ENCODE peak calls at places on chromosomes 5 and 9, in five cellular contexts. M is K562, R is keratinocyte, K is IMR-90, E is HCT116. N is an unnamed sample.

GRCh38 chr9:70986984-70987383 is 134.4 kb downstream of the TRPM3 start:
- DNase-seq in M (no peak), R (no peak), K (no peak), E (no peak), N (no peak)

GRCh38 chr5:142977363-142978051 is 207.3 kb downstream of the ARHGAP26 start:
- DNase-seq in M (peak), R (no peak), K (peak), E (no peak), N (peak)

GRCh38 chr5:143197260-143197656 is 206.2 kb downstream of the NR3C1 start:
- DNase-seq in M (no peak), R (no peak), K (peak), E (no peak), N (no peak)

GRCh38 chr5:14665949-14666741 is 1.6 kb downstream of the OTULIN start:
- DNase-seq in M (peak), R (no peak), K (peak), E (no peak), N (peak)

GRCh38 chr5:173228107-173228506 is 6.9 kb downstream of the NKX2-5 start:
- DNase-seq in M (no peak), R (no peak), K (no peak), E (no peak), N (no peak)

GRCh38 chr9:5626727-5627634 is 1.9 kb upstream of the RIC1 start:
- DNase-seq in M (peak), R (no peak), K (peak), E (no peak), N (peak)

GRCh38 chr9:6645153-6646027 is at the start of gene GLDC:
- DNase-seq in M (no peak), R (no peak), K (no peak), E (peak), N (peak)

GRCh38 chr5:108255468-108255867 is 126.4 kb downstream of the FBXL17 start:
- DNase-seq in M (no peak), R (no peak), K (no peak), E (no peak), N (no peak)

GRCh38 chr9:2043243-2043642 is 28.1 kb downstream of the SMARCA2 start:
- DNase-seq in M (no peak), R (no peak), K (no peak), E (no peak), N (no peak)

GRCh38 chr9:70574222-70574837 is 159.9 kb upstream of the KLF9 start:
- DNase-seq in M (no peak), R (no peak), K (peak), E (no peak), N (peak)

GRCh38 chr5:87302061-87302460 is 34.4 kb downstream of the RASA1 start:
- DNase-seq in M (no peak), R (no peak), K (peak), E (no peak), N (peak)

GRCh38 chr5:173303878-173304590 is 24.2 kb downstream of the STC2 start:
- DNase-seq in M (peak), R (no peak), K (peak), E (no peak), N (no peak)

GRCh38 chr5:151202381-151203139 is 21.3 kb downstream of the CCDC69 start:
- DNase-seq in M (no peak), R (peak), K (peak), E (peak), N (peak)

GRCh38 chr5:107118184-107118902 is 552.4 kb downstream of the EFNA5 start:
- DNase-seq in M (no peak), R (no peak), K (no peak), E (no peak), N (no peak)

GRCh38 chr5:10457682-10458574 is 16.2 kb downstream of the ROPN1L start:
- DNase-seq in M (peak), R (no peak), K (no peak), E (no peak), N (no peak)

GRCh38 chr5:27797220-27797619 is 758.8 kb upstream of the CDH9 start:
- DNase-seq in M (no peak), R (no peak), K (no peak), E (no peak), N (no peak)

GRCh38 chr5:143008809-143009521 is 238.8 kb downstream of the ARHGAP26 start:
- DNase-seq in M (no peak), R (peak), K (peak), E (peak), N (peak)

GRCh38 chr5:138033916-138034315 is 1.0 kb upstream of the FAM13B start:
- DNase-seq in M (no peak), R (no peak), K (peak), E (no peak), N (peak)

GRCh38 chr9:87441251-87441650 is 56.4 kb upstream of the DAPK1 start:
- DNase-seq in M (no peak), R (no peak), K (peak), E (no peak), N (no peak)

GRCh38 chr5:1878050-1878849 is 4.5 kb downstream of the IRX4 start:
- DNase-seq in M (no peak), R (no peak), K (no peak), E (no peak), N (no peak)

GRCh38 chr5:36438765-36439501 is 137.2 kb upstream of the RANBP3L start:
- DNase-seq in M (peak), R (no peak), K (no peak), E (no peak), N (no peak)

GRCh38 chr5:141155540-141156374 is 5.9 kb downstream of the PCDHB6 start:
- DNase-seq in M (peak), R (no peak), K (no peak), E (no peak), N (no peak)

GRCh38 chr9:123687246-123687721 is 242.6 kb downstream of the DENND1A start:
- DNase-seq in M (no peak), R (no peak), K (no peak), E (no peak), N (no peak)

GRCh38 chr5:135324897-135325650 is 74.0 kb downstream of the MACROH2A1 start:
- DNase-seq in M (peak), R (no peak), K (no peak), E (no peak), N (no peak)

GRCh38 chr9:34518110-34518616 is 4.6 kb downstream of the ENHO start:
- DNase-seq in M (no peak), R (no peak), K (no peak), E (no peak), N (no peak)

GRCh38 chr5:11524188-11524587 is 380.1 kb downstream of the CTNND2 start:
- DNase-seq in M (no peak), R (no peak), K (no peak), E (no peak), N (no peak)

GRCh38 chr5:137994556-137994955 is 38.3 kb downstream of the FAM13B start:
- DNase-seq in M (no peak), R (no peak), K (no peak), E (no peak), N (no peak)

GRCh38 chr9:121736964-121737462 is 85.6 kb downstream of the DAB2IP start:
- DNase-seq in M (peak), R (no peak), K (no peak), E (no peak), N (no peak)

GRCh38 chr5:135033026-135033861 is 784 bp downstream of the PITX1 start:
- DNase-seq in M (peak), R (no peak), K (peak), E (no peak), N (peak)

GRCh38 chr5:178388381-178389030 is 155.9 kb upstream of the PHYKPL start:
- DNase-seq in M (no peak), R (no peak), K (peak), E (no peak), N (no peak)

GRCh38 chr9:73260506-73260905 is 108.8 kb downstream of the ANXA1 start:
- DNase-seq in M (no peak), R (no peak), K (no peak), E (no peak), N (no peak)

GRCh38 chr5:95850391-95850894 is 27.9 kb upstream of the GLRX start:
- DNase-seq in M (no peak), R (no peak), K (no peak), E (no peak), N (peak)

GRCh38 chr5:150562832-150563231 is 54.9 kb downstream of the NDST1 start:
- DNase-seq in M (peak), R (no peak), K (peak), E (peak), N (peak)

GRCh38 chr5:53011233-53011632 is 22.1 kb downstream of the ITGA2 start:
- DNase-seq in M (no peak), R (no peak), K (no peak), E (no peak), N (no peak)
- H3K9ac ChIP-seq in M (no peak), R (no peak), K (no peak), E (no peak), N (no peak)

GRCh38 chr9:98958271-98958989 is 14.7 kb downstream of the COL15A1 start:
- DNase-seq in M (no peak), R (no peak), K (peak), E (no peak), N (peak)

GRCh38 chr9:98953877-98954610 is 10.3 kb downstream of the COL15A1 start:
- DNase-seq in M (no peak), R (no peak), K (no peak), E (no peak), N (no peak)

GRCh38 chr9:98960409-98960808 is 16.7 kb downstream of the COL15A1 start:
- DNase-seq in M (no peak), R (no peak), K (no peak), E (no peak), N (no peak)

GRCh38 chr9:98955259-98955658 is 11.6 kb downstream of the COL15A1 start:
- DNase-seq in M (no peak), R (no peak), K (no peak), E (no peak), N (no peak)

DNA sequence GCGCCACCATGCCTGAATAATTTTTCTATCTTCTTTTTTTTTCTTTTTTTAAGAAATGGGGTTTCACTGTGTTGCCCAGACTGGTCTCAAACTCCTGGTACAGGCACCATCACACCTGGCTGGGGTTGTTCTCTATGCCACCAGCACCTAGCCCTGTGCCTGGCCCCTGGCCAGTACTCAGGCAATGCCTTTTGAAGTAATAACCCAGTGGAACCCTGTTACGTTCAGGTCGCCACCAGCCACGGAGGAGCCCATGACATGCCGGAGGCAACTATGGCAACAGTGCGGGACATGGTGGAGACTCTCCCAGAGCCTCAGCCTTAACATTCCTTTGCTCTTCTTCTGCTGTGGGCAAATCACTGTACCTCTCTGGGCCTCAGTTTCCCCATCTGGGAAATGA is 14.1 kb downstream of the COL15A1 start:
- DNase-seq in M (no peak), R (no peak), K (no peak), E (no peak), N (no peak)
- H3K9ac ChIP-seq in M (no peak), R (no peak), K (peak), E (no peak), N (peak)

GRCh38 chr9:21555911-21556310 is 73.8 kb upstream of the IFNE start:
- DNase-seq in M (no peak), R (no peak), K (no peak), E (no peak), N (no peak)

GRCh38 chr9:21554813-21555212 is 72.7 kb upstream of the IFNE start:
- DNase-seq in M (no peak), R (no peak), K (no peak), E (no peak), N (no peak)

GRCh38 chr9:21551401-21551800 is 69.3 kb upstream of the IFNE start:
- DNase-seq in M (no peak), R (no peak), K (peak), E (no peak), N (peak)

GRCh38 chr9:21552244-21552825 is 70.2 kb upstream of the IFNE start:
- DNase-seq in M (no peak), R (no peak), K (no peak), E (no peak), N (no peak)

DNA sequence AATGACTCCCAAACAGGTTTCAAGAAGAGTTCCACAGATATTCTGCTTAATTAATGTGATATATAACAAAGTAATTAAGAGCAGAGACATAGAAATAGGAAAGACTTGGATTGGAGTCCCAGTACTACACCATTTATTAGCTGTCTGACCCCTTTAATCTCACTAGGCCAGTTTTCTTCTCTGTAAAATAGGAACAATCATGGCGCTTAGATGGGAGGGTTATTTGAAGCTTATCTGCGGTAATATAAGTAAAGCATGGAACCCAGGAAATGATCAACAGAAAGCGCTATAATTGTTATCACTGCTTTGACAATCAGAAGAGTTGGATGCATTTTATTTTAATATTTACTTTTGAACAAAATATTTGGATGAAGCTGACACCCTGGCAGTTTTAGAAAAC is 71.3 kb upstream of the IFNE start:
- DNase-seq in M (no peak), R (no peak), K (no peak), E (no peak), N (no peak)
- H3K9ac ChIP-seq in M (no peak), R (peak), K (no peak), E (peak), N (no peak)

GRCh38 chr5:39716532-39716971 is 291.8 kb upstream of the DAB2 start:
- DNase-seq in M (peak), R (no peak), K (peak), E (peak), N (peak)
- H3K9ac ChIP-seq in M (no peak), R (no peak), K (no peak), E (no peak), N (no peak)

DNA sequence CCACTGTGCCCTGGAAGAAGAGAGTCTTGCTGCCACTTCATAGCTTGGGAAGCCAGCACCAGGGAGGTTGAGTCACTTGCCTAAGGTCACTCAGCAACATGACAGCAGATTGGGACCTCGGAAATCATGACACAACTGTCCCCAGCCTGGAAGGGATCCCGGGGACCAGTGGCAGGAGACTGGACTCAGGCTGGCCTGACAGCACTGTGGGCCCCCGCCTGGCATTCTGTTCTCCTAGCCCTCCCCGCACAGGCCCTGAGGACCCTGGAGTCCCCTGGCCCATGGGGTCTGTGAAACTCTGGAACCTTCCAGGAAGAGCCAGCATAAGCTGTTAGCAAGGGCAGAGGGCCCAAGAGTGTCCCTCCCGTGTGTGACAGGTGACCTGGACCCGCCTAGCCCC is 64.9 kb downstream of the COL5A1 start:
- DNase-seq in M (no peak), R (no peak), K (peak), E (no peak), N (no peak)
- H3K9ac ChIP-seq in M (no peak), R (no peak), K (no peak), E (no peak), N (peak)

GRCh38 chr5:74765201-74765600 is 1.7 kb downstream of the GFM2 start:
- DNase-seq in M (peak), R (no peak), K (no peak), E (no peak), N (no peak)
- H3K9ac ChIP-seq in M (no peak), R (peak), K (no peak), E (no peak), N (peak)

GRCh38 chr5:18744990-18745590 is 1110.8 kb downstream of the TAF11L14 start:
- DNase-seq in M (peak), R (no peak), K (no peak), E (no peak), N (no peak)
- H3K9ac ChIP-seq in M (no peak), R (no peak), K (no peak), E (no peak), N (no peak)

GRCh38 chr9:78713746-78714405 is 417.0 kb downstream of the PSAT1 start:
- DNase-seq in M (no peak), R (no peak), K (peak), E (no peak), N (peak)
- H3K9ac ChIP-seq in M (no peak), R (no peak), K (no peak), E (no peak), N (no peak)

DNA sequence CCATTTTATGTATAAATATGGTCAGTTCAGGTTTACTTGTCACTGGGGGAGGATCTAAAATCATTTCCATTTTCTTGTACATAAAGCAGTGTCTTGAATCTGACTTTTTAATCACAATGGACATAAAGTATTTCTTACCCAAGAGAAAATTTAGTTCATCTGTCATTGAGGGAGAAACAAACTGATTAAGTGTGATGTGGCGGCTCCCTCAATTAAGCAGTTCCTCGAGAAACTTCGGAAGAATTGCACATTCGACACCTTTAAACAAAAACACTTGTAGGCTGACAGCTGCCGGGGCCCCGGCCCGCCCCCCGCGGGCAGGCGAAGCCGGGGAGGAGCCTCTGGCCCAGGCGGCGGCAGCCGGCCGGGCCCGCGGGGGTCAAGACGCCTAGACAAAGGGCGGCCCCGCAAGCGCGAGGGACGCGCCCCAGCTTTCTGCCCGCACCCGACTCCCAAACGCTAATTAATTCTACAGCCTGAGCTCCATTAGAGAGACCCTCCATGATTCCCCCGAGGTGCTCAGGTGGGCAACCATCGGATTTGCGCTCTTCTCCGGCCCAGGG is 798 bp downstream of the TRIM36 start:
- DNase-seq in M (peak), R (no peak), K (no peak), E (no peak), N (peak)
- H3K9ac ChIP-seq in M (peak), R (peak), K (no peak), E (peak), N (peak)

GRCh38 chr5:104045987-104046386 is 483.4 kb upstream of the NUDT12 start:
- DNase-seq in M (no peak), R (no peak), K (no peak), E (no peak), N (peak)
- H3K9ac ChIP-seq in M (no peak), R (no peak), K (no peak), E (no peak), N (no peak)